ENCODE peak calls at places on chromosomes 5 and 9, in eight cellular contexts. A is brain microvascular endothelial cell; G is endodermal cell; X is body of pancreas; M is GM23248; J is aorta; F is CD8-positive, alpha-beta memory T cell; B is spleen. Z is an unnamed sample. For H3K36me3 and H3K27me3, the result is how much of the 10 kb centered on the place peaks cover.

GRCh38 chr5:172180936-172181335 is 7.1 kb downstream of the STK10 start:
- DNase-seq in F (no peak), B (peak), A (no peak), X (no peak), G (no peak), J (peak), M (no peak), Z (no peak)

GRCh38 chr5:84535281-84535680 is 150.6 kb upstream of the EDIL3 start:
- DNase-seq in A (no peak), F (no peak), X (no peak), B (no peak), G (no peak), M (no peak), J (no peak), Z (no peak)

GRCh38 chr9:87527211-87527916 is 29.7 kb downstream of the DAPK1 start:
- DNase-seq in A (no peak), X (no peak), G (no peak), M (no peak), J (no peak), F (no peak), B (no peak), Z (no peak)

GRCh38 chr5:12292610-12293204 is 388.5 kb upstream of the CTNND2 start:
- DNase-seq in B (no peak), G (peak), F (no peak), X (no peak), M (peak), J (no peak), A (no peak), Z (no peak)

GRCh38 chr9:94869415-94869838 is 142.9 kb downstream of the AOPEP start:
- DNase-seq in F (no peak), A (peak), G (no peak), X (no peak), J (no peak), B (no peak), M (peak), Z (no peak)

GRCh38 chr9:110782701-110783100 is 114.1 kb downstream of the MUSK start:
- DNase-seq in B (no peak), F (no peak), J (no peak), A (no peak), M (no peak), X (no peak), G (no peak), Z (no peak)

GRCh38 chr5:73339165-73339564 is 109.4 kb downstream of the FOXD1 start:
- DNase-seq in G (no peak), M (no peak), J (no peak), F (no peak), B (no peak), X (no peak), A (no peak), Z (peak)

GRCh38 chr5:160375166-160375565 is 4.7 kb upstream of the C1QTNF2 start:
- DNase-seq in F (no peak), M (no peak), B (no peak), G (no peak), A (peak), X (no peak), J (no peak), Z (no peak)

GRCh38 chr5:176364765-176365662 is at the start of gene ARL10:
- DNase-seq in A (no peak), G (peak), B (peak), M (peak), X (no peak), J (peak), F (peak), Z (peak)

GRCh38 chr9:37994639-37995347 is 74.2 kb downstream of the SHB start:
- DNase-seq in B (peak), A (peak), J (peak), M (peak), F (no peak), G (no peak), X (peak), Z (no peak)

GRCh38 chr5:15757103-15757502 is 257.1 kb downstream of the FBXL7 start:
- DNase-seq in B (no peak), M (peak), F (no peak), X (no peak), G (no peak), A (no peak), J (no peak), Z (no peak)

GRCh38 chr9:71743217-71743705 is 25.1 kb downstream of the CEMIP2 start:
- DNase-seq in B (no peak), F (no peak), G (no peak), A (no peak), X (no peak), J (no peak), M (no peak), Z (no peak)

GRCh38 chr9:71744754-71745521 is 23.4 kb downstream of the CEMIP2 start:
- DNase-seq in F (no peak), X (no peak), A (no peak), G (peak), J (no peak), B (no peak), M (no peak), Z (no peak)

GRCh38 chr9:71742703-71743102 is 25.6 kb downstream of the CEMIP2 start:
- DNase-seq in B (no peak), G (no peak), J (no peak), M (no peak), A (no peak), X (no peak), F (no peak), Z (no peak)

GRCh38 chr9:71741841-71742648 is 26.3 kb downstream of the CEMIP2 start:
- DNase-seq in X (no peak), J (no peak), M (no peak), G (no peak), F (no peak), B (no peak), A (no peak), Z (no peak)

GRCh38 chr9:71743884-71744283 is 24.4 kb downstream of the CEMIP2 start:
- DNase-seq in X (no peak), G (no peak), M (no peak), A (no peak), B (no peak), J (no peak), F (no peak), Z (no peak)
- H3K36me3 ChIP-seq in X (under half), G (half or more), M (under half), A (under half), B (under half), J (under half), F (under half), Z (under half)

GRCh38 chr9:112074250-112075008 is 100.7 kb downstream of the SUSD1 start:
- DNase-seq in X (peak), F (peak), J (no peak), G (peak), M (peak), A (peak), B (no peak), Z (peak)
- H3K4me3 ChIP-seq in X (no peak), F (no peak), J (no peak), G (no peak), M (no peak), A (no peak), B (no peak), Z (no peak)

GRCh38 chr9:14323969-14324366 is 10.0 kb upstream of the NFIB start:
- DNase-seq in F (no peak), J (no peak), M (no peak), A (no peak), G (no peak), X (no peak), B (no peak), Z (no peak)
- H3K27me3 ChIP-seq in F (under half), J (under half), M (under half), A (under half), G (under half), X (under half), B (under half), Z (under half)

GRCh38 chr9:36210722-36211121 is 20.0 kb downstream of the CLTA start:
- DNase-seq in B (no peak), J (no peak), X (no peak), A (no peak), F (no peak), M (no peak), G (no peak), Z (no peak)

GRCh38 chr9:36208521-36209253 is 18.0 kb downstream of the CLTA start:
- DNase-seq in A (no peak), B (no peak), X (no peak), F (no peak), M (peak), G (no peak), J (no peak), Z (no peak)

GRCh38 chr9:36207016-36207415 is 16.3 kb downstream of the CLTA start:
- DNase-seq in G (no peak), X (no peak), J (no peak), B (no peak), A (peak), F (no peak), M (peak), Z (no peak)

GRCh38 chr9:36207546-36208012 is 16.9 kb downstream of the CLTA start:
- DNase-seq in M (peak), A (no peak), G (no peak), J (no peak), F (no peak), B (no peak), X (no peak), Z (no peak)

GRCh38 chr9:36204906-36205547 is 14.3 kb downstream of the CLTA start:
- DNase-seq in M (peak), F (no peak), X (no peak), G (peak), B (no peak), J (no peak), A (peak), Z (peak)
- H3K36me3 ChIP-seq in M (half or more), F (half or more), X (under half), G (half or more), B (half or more), J (under half), A (half or more), Z (half or more)

GRCh38 chr9:88993871-88994819 is 2.9 kb downstream of the S1PR3 start:
- DNase-seq in G (peak), A (no peak), F (no peak), M (peak), B (no peak), X (no peak), J (no peak), Z (no peak)

GRCh38 chr9:88993327-88993726 is 2.1 kb downstream of the S1PR3 start:
- DNase-seq in M (no peak), F (no peak), J (no peak), X (no peak), A (no peak), B (no peak), G (peak), Z (no peak)

GRCh38 chr9:88991066-88992030 is at the start of gene S1PR3:
- DNase-seq in B (peak), J (peak), G (peak), M (peak), F (no peak), X (peak), A (no peak), Z (peak)

GRCh38 chr9:88990721-88991065 is 575 bp upstream of the S1PR3 start:
- DNase-seq in M (no peak), F (no peak), J (no peak), A (no peak), B (no peak), G (peak), X (no peak), Z (peak)

GRCh38 chr9:88992556-88992955 is 1.3 kb downstream of the S1PR3 start:
- DNase-seq in M (peak), J (no peak), A (no peak), F (no peak), X (no peak), G (peak), B (no peak), Z (no peak)
- H3K4me3 ChIP-seq in M (peak), J (peak), A (peak), F (no peak), X (no peak), G (peak), B (peak), Z (peak)